ENCODE peak calls at places on chromosome 19, in nine cellular contexts. Z is body of pancreas, R is AG04450, J is aorta, Q is ascending aorta, X is A673, C is H1, L is GM23248, E is tibial nerve. M is an unnamed sample. For H3K9me3, the result is how much of the 10 kb centered on the place peaks cover.

GRCh38 chr19:58227964-58228583 is 640 bp upstream of the ZNF544 start:
- DNase-seq in Z (no peak), E (no peak), R (no peak), Q (no peak), L (no peak), J (no peak), C (no peak), X (no peak), M (no peak)

GRCh38 chr19:6236310-6237291 is 43.2 kb downstream of the MLLT1 start:
- DNase-seq in C (no peak), L (no peak), X (no peak), Q (no peak), Z (peak), E (no peak), J (peak), R (no peak), M (peak)

GRCh38 chr19:46065486-46065885 is 24.7 kb upstream of the IGFL4 start:
- DNase-seq in Q (no peak), L (peak), R (no peak), J (no peak), Z (no peak), X (no peak), E (no peak), C (no peak), M (no peak)

GRCh38 chr19:582497-583197 is 7.0 kb upstream of the HCN2 start:
- DNase-seq in C (no peak), Z (no peak), Q (no peak), X (no peak), L (peak), E (no peak), J (no peak), R (no peak), M (no peak)

GRCh38 chr19:9932835-9933234 is 3.5 kb downstream of the OLFM2 start:
- DNase-seq in J (no peak), E (no peak), Z (no peak), L (no peak), C (no peak), Q (no peak), R (no peak), X (no peak), M (no peak)

GRCh38 chr19:33529094-33529676 is 7.6 kb upstream of the PEPD start:
- DNase-seq in Q (no peak), E (no peak), L (no peak), R (no peak), Z (no peak), X (no peak), C (no peak), J (no peak), M (no peak)

GRCh38 chr19:6453951-6454565 is 5.5 kb downstream of the SLC25A23 start:
- DNase-seq in Z (no peak), L (no peak), X (no peak), R (no peak), Q (no peak), E (no peak), C (no peak), J (no peak), M (no peak)

GRCh38 chr19:15332311-15332996 is at the start of gene BRD4:
- DNase-seq in L (peak), R (no peak), X (peak), Q (peak), E (peak), C (peak), Z (peak), J (peak), M (peak)

GRCh38 chr19:7391218-7391670 is 42.5 kb downstream of the ARHGEF18 start:
- DNase-seq in E (no peak), Q (no peak), L (no peak), Z (peak), J (no peak), X (no peak), C (no peak), R (no peak), M (no peak)

GRCh38 chr19:10876459-10877240 is 5.3 kb downstream of the CARM1 start:
- DNase-seq in R (no peak), X (no peak), C (no peak), Z (peak), E (no peak), L (peak), J (peak), Q (peak), M (no peak)

GRCh38 chr19:54464044-54464623 is 556 bp upstream of the LENG9 start:
- DNase-seq in Q (peak), L (peak), Z (peak), R (no peak), X (peak), J (peak), C (peak), E (peak), M (peak)

GRCh38 chr19:50413531-50413930 is 5.2 kb upstream of the SPIB start:
- DNase-seq in L (no peak), R (no peak), Q (no peak), C (no peak), E (no peak), Z (no peak), X (no peak), J (no peak), M (no peak)

GRCh38 chr19:1231729-1232128 is 6.1 kb downstream of the CBARP start:
- DNase-seq in X (no peak), L (no peak), Q (no peak), E (no peak), J (no peak), C (no peak), R (no peak), Z (peak), M (no peak)

DNA sequence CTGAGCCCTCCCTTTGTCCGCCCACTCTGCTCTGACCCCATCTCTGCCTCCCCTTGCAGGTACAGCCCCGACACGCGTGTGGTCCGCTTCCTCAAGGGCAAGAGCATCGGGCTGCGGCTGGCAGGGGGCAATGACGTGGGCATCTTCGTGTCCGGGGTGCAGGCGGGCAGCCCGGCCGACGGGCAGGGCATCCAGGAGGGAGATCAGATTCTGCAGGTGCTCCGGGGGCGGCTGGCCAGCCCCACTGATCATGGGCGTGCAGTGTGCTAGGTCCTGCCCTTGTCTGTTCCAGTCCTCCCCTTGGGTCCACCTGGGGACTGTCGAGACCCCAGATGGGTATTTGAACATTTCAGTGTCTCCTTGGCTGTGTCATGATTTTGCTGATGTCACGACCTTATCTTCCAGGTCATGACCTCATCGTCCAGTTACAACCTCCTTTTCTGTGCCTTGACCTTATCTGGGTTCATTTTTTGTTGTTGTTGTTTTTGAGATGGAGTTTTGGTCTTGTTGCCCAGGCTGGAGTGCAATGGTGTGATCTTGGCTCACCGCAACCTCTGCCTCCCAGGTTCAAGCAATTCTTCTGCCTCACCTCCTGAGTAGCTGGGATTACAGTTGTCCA is 25.3 kb downstream of the APBA3 start:
- DNase-seq in J (no peak), R (no peak), Z (no peak), C (no peak), L (no peak), E (no peak), Q (no peak), X (no peak), M (no peak)
- H3K9me3 ChIP-seq in J (under half), R (under half), Z (under half), C (under half), L (under half), E (under half), Q (under half), X (under half), M (under half)

GRCh38 chr19:37920591-37921450 is 13.8 kb downstream of the SIPA1L3 start:
- DNase-seq in Q (no peak), E (no peak), X (no peak), R (no peak), Z (peak), J (no peak), L (no peak), C (no peak), M (no peak)
- H3K27ac ChIP-seq in Q (no peak), E (no peak), X (no peak), R (no peak), Z (peak), J (no peak), L (no peak), C (no peak), M (no peak)

DNA sequence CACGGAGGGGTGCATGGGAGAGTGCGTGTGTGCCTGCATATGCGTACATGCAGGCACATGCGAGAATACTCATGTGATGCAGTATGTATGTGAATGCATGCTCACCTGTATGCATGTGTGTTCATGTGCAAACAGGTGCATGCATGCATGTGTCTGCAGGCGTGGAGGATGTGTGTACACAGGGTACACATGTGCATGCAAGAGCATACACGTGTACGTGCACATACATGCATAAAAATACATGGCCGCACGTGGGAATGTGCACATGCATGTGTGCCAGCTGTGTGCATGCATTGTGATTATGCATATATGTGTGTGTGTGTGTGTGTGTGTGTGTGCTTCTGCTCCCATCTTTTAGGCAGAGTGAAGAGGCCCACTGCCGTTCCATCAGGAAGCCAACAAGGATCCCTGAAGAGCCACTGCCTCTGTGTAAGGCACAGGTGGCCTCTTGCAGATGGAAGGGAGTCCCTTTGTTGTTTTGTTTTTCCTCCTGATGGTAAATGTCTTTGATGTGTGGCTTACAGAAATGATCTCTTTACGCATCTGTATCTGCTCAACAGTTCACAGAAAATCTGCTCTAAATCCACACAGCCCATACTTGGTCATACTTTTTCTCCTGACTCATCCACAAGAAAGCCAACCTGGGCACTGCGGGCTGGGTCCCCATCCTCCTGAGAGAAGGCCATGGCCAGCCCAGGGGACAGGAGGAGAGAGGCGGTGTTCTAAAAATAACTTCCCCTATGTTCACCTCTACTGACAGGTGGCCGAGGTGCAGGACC is 50.7 kb downstream of the KLF2 start:
- DNase-seq in C (no peak), E (no peak), R (no peak), Q (no peak), X (no peak), Z (no peak), L (no peak), J (peak), M (no peak)
- H3K9me3 ChIP-seq in C (under half), E (under half), R (under half), Q (under half), X (under half), Z (under half), L (under half), J (under half), M (under half)

GRCh38 chr19:12064266-12065099 is at the start of gene ZNF844:
- DNase-seq in E (peak), C (peak), J (peak), Q (peak), Z (peak), L (peak), X (peak), R (peak), M (peak)
- H3K27ac ChIP-seq in E (peak), C (peak), J (peak), Q (peak), Z (peak), L (peak), X (no peak), R (peak), M (peak)